ENCODE peak calls at places on chromosomes 16 and 17, in eight cellular contexts. W is AG04450; T is HCT116; N is brain microvascular endothelial cell; X is CD4-positive, CD25-positive, alpha-beta regulatory T cell; H is NAMALWA; Y is iris pigment epithelial cell; Z is mammary epithelial cell. B is an unnamed sample.

GRCh38 chr17:17476865-17477467 is at the start of gene MED9:
- DNase-seq in W (peak; percentile 55), T (peak; percentile 78), N (peak; percentile 72), X (peak; percentile 93), H (peak; percentile 88), Y (peak; percentile 87), Z (peak; percentile 85), B (peak; percentile 90)

GRCh38 chr16:21990381-21990944 is 10.5 kb downstream of the PDZD9 start:
- DNase-seq in W (no peak), T (no peak), N (no peak), X (no peak), H (no peak), Y (no peak), Z (no peak), B (peak; percentile 81)

GRCh38 chr17:32755045-32755805 is 121.7 kb downstream of the MYO1D start:
- DNase-seq in W (peak; percentile 18), T (peak; percentile 52), N (peak; percentile 41), X (peak; percentile 64), H (peak; percentile 75), Y (peak; percentile 82), Z (peak; percentile 51), B (peak; percentile 85)

GRCh38 chr16:85984947-85985451 is 86.0 kb downstream of the IRF8 start:
- DNase-seq in W (no peak), T (no peak), N (no peak), X (no peak), H (no peak), Y (no peak), Z (no peak), B (no peak)

GRCh38 chr16:17154981-17155380 is 315.8 kb downstream of the XYLT1 start:
- DNase-seq in W (no peak), T (no peak), N (no peak), X (no peak), H (no peak), Y (no peak), Z (no peak), B (no peak)

GRCh38 chr16:1098266-1098991 is 2.4 kb upstream of the C1QTNF8 start:
- DNase-seq in W (no peak), T (no peak), N (no peak), X (no peak), H (no peak), Y (no peak), Z (no peak), B (no peak)

GRCh38 chr16:66660422-66661209 is 35.9 kb downstream of the CMTM4 start:
- DNase-seq in W (peak; percentile 41), T (no peak), N (peak; percentile 84), X (no peak), H (no peak), Y (peak; percentile 91), Z (peak; percentile 85), B (peak; percentile 81)

GRCh38 chr16:49024896-49025295 is 256.7 kb downstream of the CBLN1 start:
- DNase-seq in W (no peak), T (no peak), N (no peak), X (no peak), H (no peak), Y (no peak), Z (no peak), B (no peak)

GRCh38 chr17:49996495-49997255 is 1.7 kb upstream of the DLX3 start:
- DNase-seq in W (no peak), T (no peak), N (no peak), X (peak; percentile 34), H (peak; percentile 66), Y (no peak), Z (no peak), B (peak; percentile 62)

GRCh38 chr17:77497578-77497934 is 356.8 kb downstream of the SEC14L1 start:
- DNase-seq in W (no peak), T (no peak), N (no peak), X (no peak), H (no peak), Y (no peak), Z (no peak), B (no peak)

GRCh38 chr16:55323637-55324490 is at the start of gene IRX6:
- DNase-seq in W (no peak), T (no peak), N (no peak), X (no peak), H (no peak), Y (no peak), Z (peak; percentile 37), B (no peak)

GRCh38 chr16:29943846-29944669 is 17.8 kb upstream of the TMEM219 start:
- DNase-seq in W (peak; percentile 96), T (peak; percentile 98), N (peak; percentile 98), X (no peak), H (no peak), Y (peak; percentile 97), Z (peak; percentile 97), B (peak; percentile 95)

GRCh38 chr16:51982715-51983680 is 563.9 kb downstream of the TOX3 start:
- DNase-seq in W (peak; percentile 47), T (peak; percentile 33), N (peak; percentile 51), X (peak; percentile 53), H (peak; percentile 72), Y (peak; percentile 72), Z (peak; percentile 42), B (peak; percentile 76)

GRCh38 chr17:56727876-56728617 is 105.7 kb downstream of the C17orf67 start:
- DNase-seq in W (no peak), T (no peak), N (no peak), X (no peak), H (no peak), Y (no peak), Z (peak; percentile 50), B (peak; percentile 8)

GRCh38 chr17:30433514-30433913 is 43.7 kb upstream of the GOSR1 start:
- DNase-seq in W (peak; percentile 77), T (peak; percentile 37), N (peak; percentile 97), X (no peak), H (no peak), Y (peak; percentile 98), Z (peak; percentile 85), B (no peak)

GRCh38 chr16:28846933-28847273 is 755 bp upstream of the TUFM start:
- DNase-seq in W (no peak), T (no peak), N (no peak), X (no peak), H (peak; percentile 44), Y (no peak), Z (no peak), B (no peak)

GRCh38 chr16:85364323-85365040 is 248.6 kb upstream of the GSE1 start:
- DNase-seq in W (no peak), T (no peak), N (peak; percentile 90), X (no peak), H (no peak), Y (no peak), Z (no peak), B (no peak)

GRCh38 chr16:87418216-87418615 is 26.1 kb downstream of the MAP1LC3B start:
- DNase-seq in W (no peak), T (no peak), N (no peak), X (no peak), H (no peak), Y (no peak), Z (no peak), B (no peak)

GRCh38 chr17:70313450-70313849 is 144.1 kb downstream of the KCNJ2 start:
- DNase-seq in W (no peak), T (no peak), N (no peak), X (no peak), H (no peak), Y (peak; percentile 85), Z (no peak), B (no peak)

GRCh38 chr17:27475070-27475673 is 18.9 kb downstream of the KSR1 start:
- DNase-seq in W (no peak), T (no peak), N (no peak), X (peak; percentile 49), H (no peak), Y (no peak), Z (peak; percentile 57), B (no peak)

GRCh38 chr17:7173687-7174602 is 5.2 kb downstream of the ASGR1 start:
- DNase-seq in W (no peak), T (no peak), N (no peak), X (peak; percentile 57), H (no peak), Y (peak; percentile 44), Z (no peak), B (peak; percentile 16)

GRCh38 chr17:79027274-79027924 is 3.4 kb downstream of the C1QTNF1 start:
- DNase-seq in W (no peak), T (no peak), N (no peak), X (no peak), H (no peak), Y (no peak), Z (no peak), B (no peak)

GRCh38 chr16:87725596-87726235 is 40.1 kb downstream of the KLHDC4 start:
- DNase-seq in W (no peak), T (no peak), N (peak; percentile 76), X (no peak), H (peak; percentile 68), Y (peak; percentile 91), Z (no peak), B (no peak)

GRCh38 chr16:89037261-89038152 is 56.1 kb upstream of the ACSF3 start:
- DNase-seq in W (no peak), T (no peak), N (peak; percentile 9), X (peak; percentile 15), H (no peak), Y (peak; percentile 39), Z (peak; percentile 13), B (peak; percentile 20)